ENCODE peak calls at places on chromosome 16, in nine cellular contexts. E is tibial artery; D is GM18507; A is CD8-positive, alpha-beta T cell; Q is CD8-positive, alpha-beta memory T cell; N is ovary; T is left colon; W is ecto neural progenitor cell; X is NCI-H1694 treated with DMSO at 0.1 percent for 48 hours. P is an unnamed sample.

GRCh38 chr16:1763521-1764511 is 7.5 kb downstream of the NME3 start:
- DNase-seq in W (peak; percentile 81), N (no peak), X (peak; percentile 13), Q (no peak), A (no peak), T (no peak), D (no peak), E (no peak), P (peak; percentile 95)

GRCh38 chr16:11016993-11017392 is 72.6 kb downstream of the CLEC16A start:
- DNase-seq in W (no peak), X (no peak), E (no peak), A (peak; percentile 39), Q (no peak), N (no peak), D (no peak), T (peak; percentile 79), P (no peak)

GRCh38 chr16:74999208-74999682 is 421 bp downstream of the ZNRF1 start:
- DNase-seq in W (peak; percentile 61), Q (no peak), E (peak; percentile 71), A (peak; percentile 7), T (peak; percentile 48), N (peak; percentile 76), X (no peak), D (no peak), P (peak; percentile 85)

GRCh38 chr16:65975049-65975708 is 391.3 kb upstream of the CDH5 start:
- DNase-seq in X (no peak), A (no peak), T (no peak), W (no peak), N (no peak), D (no peak), Q (no peak), E (no peak), P (peak; percentile 20)

GRCh38 chr16:30359871-30360170 is 4.7 kb upstream of the CD2BP2 start:
- DNase-seq in A (no peak), W (no peak), X (no peak), Q (no peak), N (no peak), T (no peak), D (no peak), E (no peak), P (no peak)

GRCh38 chr16:46757339-46758050 is 9.4 kb upstream of the MYLK3 start:
- DNase-seq in D (no peak), N (no peak), T (no peak), X (no peak), Q (no peak), A (no peak), E (no peak), W (no peak), P (peak; percentile 28)

GRCh38 chr16:11474617-11475291 is 112.0 kb downstream of the LITAF start:
- DNase-seq in W (no peak), T (no peak), N (no peak), Q (no peak), X (no peak), D (no peak), E (peak; percentile 16), A (no peak), P (no peak)

GRCh38 chr16:88437367-88437964 is 15.6 kb upstream of the ZFPM1 start:
- DNase-seq in D (peak; percentile 60), T (peak; percentile 73), N (peak; percentile 69), W (peak; percentile 86), A (peak; percentile 50), X (peak; percentile 9), Q (peak; percentile 72), E (no peak), P (peak; percentile 84)

GRCh38 chr16:85888405-85889331 is 10.3 kb upstream of the IRF8 start:
- DNase-seq in A (no peak), D (peak; percentile 59), T (no peak), W (no peak), X (no peak), E (no peak), N (no peak), Q (no peak), P (no peak)

GRCh38 chr16:70768205-70768580 is 32.8 kb downstream of the VAC14 start:
- DNase-seq in E (no peak), W (no peak), A (no peak), T (no peak), N (no peak), Q (no peak), D (no peak), X (no peak), P (no peak)

P was measured in K562.